ENCODE peak calls at places on chromosome 1, in eight cellular contexts. One of them, this sample, is unnamed.

GRCh38 chr1:232177438-232177837 is 452.5 kb downstream of the SIPA1L2 start:
- DNase-seq in esophagus squamous epithelium: no peak
- DNase-seq in body of pancreas: no peak
- DNase-seq in breast epithelium: no peak
- DNase-seq in A549: no peak
- DNase-seq in heart left ventricle: no peak
- DNase-seq in NB4: no peak
- DNase-seq in right lobe of liver: no peak
- DNase-seq in this sample: no peak

GRCh38 chr1:109883248-109883955 is 27.2 kb upstream of the CSF1 start:
- DNase-seq in right lobe of liver: peak
- DNase-seq in NB4: peak
- DNase-seq in A549: no peak
- DNase-seq in body of pancreas: no peak
- DNase-seq in breast epithelium: no peak
- DNase-seq in heart left ventricle: no peak
- DNase-seq in esophagus squamous epithelium: no peak
- DNase-seq in this sample: no peak

GRCh38 chr1:206470692-206471414 is 577 bp downstream of the IKBKE start:
- DNase-seq in right lobe of liver: no peak
- DNase-seq in A549: no peak
- DNase-seq in NB4: peak
- DNase-seq in breast epithelium: no peak
- DNase-seq in heart left ventricle: no peak
- DNase-seq in esophagus squamous epithelium: no peak
- DNase-seq in body of pancreas: peak
- DNase-seq in this sample: no peak

GRCh38 chr1:197744979-197745378 is 30.3 kb downstream of the DENND1B start:
- DNase-seq in A549: no peak
- DNase-seq in breast epithelium: no peak
- DNase-seq in heart left ventricle: no peak
- DNase-seq in NB4: no peak
- DNase-seq in right lobe of liver: no peak
- DNase-seq in body of pancreas: no peak
- DNase-seq in esophagus squamous epithelium: no peak
- DNase-seq in this sample: no peak

GRCh38 chr1:26543444-26543835 is 13.9 kb downstream of the RPS6KA1 start:
- DNase-seq in esophagus squamous epithelium: no peak
- DNase-seq in heart left ventricle: no peak
- DNase-seq in right lobe of liver: no peak
- DNase-seq in NB4: no peak
- DNase-seq in A549: no peak
- DNase-seq in breast epithelium: no peak
- DNase-seq in body of pancreas: no peak
- DNase-seq in this sample: no peak

GRCh38 chr1:15056515-15057285 is 96.8 kb upstream of the TMEM51 start:
- DNase-seq in heart left ventricle: no peak
- DNase-seq in esophagus squamous epithelium: no peak
- DNase-seq in A549: no peak
- DNase-seq in right lobe of liver: no peak
- DNase-seq in NB4: no peak
- DNase-seq in breast epithelium: no peak
- DNase-seq in body of pancreas: no peak
- DNase-seq in this sample: no peak

GRCh38 chr1:145990249-145991097 is 5.9 kb downstream of the TXNIP start:
- DNase-seq in esophagus squamous epithelium: no peak
- DNase-seq in A549: no peak
- DNase-seq in heart left ventricle: no peak
- DNase-seq in breast epithelium: peak
- DNase-seq in body of pancreas: no peak
- DNase-seq in right lobe of liver: peak
- DNase-seq in NB4: peak
- DNase-seq in this sample: peak

GRCh38 chr1:176096015-176096414 is 111.1 kb downstream of the COP1 start:
- DNase-seq in body of pancreas: no peak
- DNase-seq in esophagus squamous epithelium: no peak
- DNase-seq in heart left ventricle: no peak
- DNase-seq in NB4: no peak
- DNase-seq in right lobe of liver: no peak
- DNase-seq in breast epithelium: no peak
- DNase-seq in A549: no peak
- DNase-seq in this sample: no peak

DNA sequence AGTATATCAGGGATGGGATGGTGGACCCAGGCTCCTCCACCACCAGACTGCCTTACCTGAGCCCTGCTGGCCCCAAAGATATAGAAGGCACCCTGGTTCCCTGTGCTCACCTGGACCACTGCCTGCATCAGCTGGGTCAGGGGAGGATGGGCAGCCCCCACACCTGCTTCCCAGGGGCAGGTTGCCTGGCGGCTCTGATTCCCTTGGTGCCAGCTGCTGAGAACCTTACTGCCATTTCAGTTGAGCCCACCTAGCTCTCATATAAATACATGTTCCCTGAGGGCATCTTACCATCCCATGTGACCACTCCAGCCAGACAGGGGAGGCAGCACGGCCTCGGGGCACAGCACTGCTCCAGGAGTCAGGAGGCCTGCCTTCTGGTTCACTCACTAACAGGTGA is 24.4 kb downstream of the PSEN2 start:
- DNase-seq in A549: no peak
- DNase-seq in right lobe of liver: no peak
- DNase-seq in breast epithelium: no peak
- DNase-seq in NB4: no peak
- DNase-seq in heart left ventricle: no peak
- DNase-seq in esophagus squamous epithelium: no peak
- DNase-seq in body of pancreas: no peak
- DNase-seq in this sample: no peak
- H3K4me3 ChIP-seq in A549: no peak
- H3K4me3 ChIP-seq in right lobe of liver: no peak
- H3K4me3 ChIP-seq in breast epithelium: no peak
- H3K4me3 ChIP-seq in NB4: no peak
- H3K4me3 ChIP-seq in heart left ventricle: no peak
- H3K4me3 ChIP-seq in esophagus squamous epithelium: no peak
- H3K4me3 ChIP-seq in body of pancreas: no peak
- H3K4me3 ChIP-seq in this sample: no peak

GRCh38 chr1:246508897-246509688 is 2.0 kb upstream of the SMYD3 start:
- DNase-seq in NB4: no peak
- DNase-seq in A549: peak
- DNase-seq in body of pancreas: no peak
- DNase-seq in heart left ventricle: no peak
- DNase-seq in breast epithelium: no peak
- DNase-seq in esophagus squamous epithelium: no peak
- DNase-seq in right lobe of liver: no peak
- DNase-seq in this sample: no peak

GRCh38 chr1:246503341-246503740 is 3.7 kb downstream of the SMYD3 start:
- DNase-seq in breast epithelium: no peak
- DNase-seq in right lobe of liver: no peak
- DNase-seq in NB4: no peak
- DNase-seq in A549: peak
- DNase-seq in esophagus squamous epithelium: no peak
- DNase-seq in body of pancreas: no peak
- DNase-seq in heart left ventricle: no peak
- DNase-seq in this sample: no peak

GRCh38 chr1:246506440-246506784 is 667 bp downstream of the SMYD3 start:
- DNase-seq in A549: no peak
- DNase-seq in breast epithelium: no peak
- DNase-seq in NB4: peak
- DNase-seq in right lobe of liver: no peak
- DNase-seq in heart left ventricle: no peak
- DNase-seq in esophagus squamous epithelium: no peak
- DNase-seq in body of pancreas: no peak
- DNase-seq in this sample: peak

GRCh38 chr1:246510147-246511030 is 3.3 kb upstream of the SMYD3 start:
- DNase-seq in esophagus squamous epithelium: no peak
- DNase-seq in breast epithelium: no peak
- DNase-seq in NB4: no peak
- DNase-seq in body of pancreas: no peak
- DNase-seq in right lobe of liver: no peak
- DNase-seq in heart left ventricle: no peak
- DNase-seq in A549: no peak
- DNase-seq in this sample: no peak

GRCh38 chr1:246506785-246507639 is at the start of gene SMYD3:
- DNase-seq in heart left ventricle: peak
- DNase-seq in NB4: peak
- DNase-seq in breast epithelium: peak
- DNase-seq in body of pancreas: peak
- DNase-seq in esophagus squamous epithelium: no peak
- DNase-seq in right lobe of liver: peak
- DNase-seq in A549: peak
- DNase-seq in this sample: peak
- TF ChIP-seq POLR2A in heart left ventricle: peak
- TF ChIP-seq POLR2A in NB4: peak
- TF ChIP-seq POLR2A in breast epithelium: no peak
- TF ChIP-seq POLR2A in body of pancreas: no peak
- TF ChIP-seq POLR2A in esophagus squamous epithelium: no peak
- TF ChIP-seq POLR2A in right lobe of liver: peak
- TF ChIP-seq POLR2A in A549: peak
- TF ChIP-seq POLR2A in this sample: no peak

GRCh38 chr1:150979007-150979722 is 2.9 kb upstream of the ANXA9 start:
- DNase-seq in esophagus squamous epithelium: no peak
- DNase-seq in NB4: peak
- DNase-seq in right lobe of liver: peak
- DNase-seq in A549: peak
- DNase-seq in body of pancreas: peak
- DNase-seq in breast epithelium: peak
- DNase-seq in heart left ventricle: peak
- DNase-seq in this sample: no peak

GRCh38 chr1:150974580-150975478 is at the start of gene CERS2:
- DNase-seq in esophagus squamous epithelium: peak
- DNase-seq in A549: peak
- DNase-seq in right lobe of liver: peak
- DNase-seq in body of pancreas: peak
- DNase-seq in breast epithelium: peak
- DNase-seq in heart left ventricle: peak
- DNase-seq in NB4: peak
- DNase-seq in this sample: no peak

GRCh38 chr1:150979723-150980056 is 2.4 kb upstream of the ANXA9 start:
- DNase-seq in body of pancreas: no peak
- DNase-seq in A549: no peak
- DNase-seq in breast epithelium: no peak
- DNase-seq in esophagus squamous epithelium: no peak
- DNase-seq in NB4: no peak
- DNase-seq in right lobe of liver: no peak
- DNase-seq in heart left ventricle: no peak
- DNase-seq in this sample: no peak

GRCh38 chr1:150976401-150976821 is 1.8 kb upstream of the CERS2 start:
- DNase-seq in NB4: no peak
- DNase-seq in heart left ventricle: no peak
- DNase-seq in right lobe of liver: no peak
- DNase-seq in body of pancreas: no peak
- DNase-seq in A549: no peak
- DNase-seq in esophagus squamous epithelium: no peak
- DNase-seq in breast epithelium: no peak
- DNase-seq in this sample: no peak

DNA sequence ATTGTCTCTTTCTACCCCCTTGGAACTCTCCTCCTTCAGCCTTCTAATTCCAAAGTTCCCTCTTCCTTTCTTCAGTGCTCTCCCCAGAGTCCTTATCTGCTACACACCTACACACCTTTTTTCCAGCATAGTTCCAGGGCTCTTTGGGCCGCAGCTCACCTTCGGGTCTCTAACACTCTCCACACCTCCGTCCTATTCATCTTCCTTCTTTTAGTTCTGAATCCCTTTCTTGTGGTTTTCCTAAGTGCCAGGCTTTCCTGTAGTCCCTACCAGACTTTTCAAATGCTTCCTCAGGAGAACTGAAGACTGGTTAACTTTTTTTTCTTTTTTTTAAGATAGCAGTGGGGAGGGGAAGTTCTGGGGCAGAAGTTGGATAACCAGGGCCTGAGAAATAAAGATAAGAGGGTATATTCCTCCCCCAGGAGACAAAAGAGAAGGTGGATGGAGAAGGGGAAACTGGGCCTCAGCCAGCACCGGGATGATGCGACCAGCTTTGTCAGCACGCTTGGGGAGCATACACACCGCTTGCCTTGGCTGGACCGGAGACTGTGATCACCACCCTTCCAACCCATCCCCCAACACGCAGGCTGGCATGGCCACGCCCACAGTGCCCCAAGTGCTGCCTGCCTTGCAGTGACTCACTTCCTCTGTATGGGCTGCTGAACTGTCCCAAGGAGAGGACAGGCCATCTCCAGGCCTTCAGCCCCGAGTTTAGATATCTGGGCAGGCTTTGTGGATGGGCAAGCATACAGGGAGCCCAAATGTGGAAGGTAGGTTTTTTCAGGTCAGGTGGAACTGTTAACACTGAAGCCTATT is 2.5 kb upstream of the CERS2 start:
- DNase-seq in NB4: peak
- DNase-seq in A549: peak
- DNase-seq in heart left ventricle: peak
- DNase-seq in breast epithelium: peak
- DNase-seq in esophagus squamous epithelium: peak
- DNase-seq in body of pancreas: peak
- DNase-seq in right lobe of liver: peak
- DNase-seq in this sample: no peak
- H3K4me3 ChIP-seq in NB4: peak
- H3K4me3 ChIP-seq in A549: peak
- H3K4me3 ChIP-seq in heart left ventricle: no peak
- H3K4me3 ChIP-seq in breast epithelium: no peak
- H3K4me3 ChIP-seq in esophagus squamous epithelium: no peak
- H3K4me3 ChIP-seq in body of pancreas: no peak
- H3K4me3 ChIP-seq in right lobe of liver: no peak
- H3K4me3 ChIP-seq in this sample: no peak

GRCh38 chr1:112715264-112716053 is at the start of gene PPM1J:
- DNase-seq in right lobe of liver: peak
- DNase-seq in esophagus squamous epithelium: peak
- DNase-seq in heart left ventricle: peak
- DNase-seq in NB4: peak
- DNase-seq in body of pancreas: peak
- DNase-seq in breast epithelium: peak
- DNase-seq in A549: peak
- DNase-seq in this sample: no peak

GRCh38 chr1:112713466-112714312 is 1.4 kb downstream of the PPM1J start:
- DNase-seq in body of pancreas: peak
- DNase-seq in breast epithelium: peak
- DNase-seq in A549: no peak
- DNase-seq in heart left ventricle: no peak
- DNase-seq in NB4: peak
- DNase-seq in right lobe of liver: peak
- DNase-seq in esophagus squamous epithelium: no peak
- DNase-seq in this sample: no peak

GRCh38 chr1:112714313-112715263 is 544 bp downstream of the PPM1J start:
- DNase-seq in NB4: peak
- DNase-seq in breast epithelium: no peak
- DNase-seq in A549: no peak
- DNase-seq in esophagus squamous epithelium: no peak
- DNase-seq in body of pancreas: peak
- DNase-seq in heart left ventricle: no peak
- DNase-seq in right lobe of liver: peak
- DNase-seq in this sample: no peak

GRCh38 chr1:112717263-112717662 is 2.1 kb upstream of the PPM1J start:
- DNase-seq in heart left ventricle: no peak
- DNase-seq in A549: no peak
- DNase-seq in esophagus squamous epithelium: no peak
- DNase-seq in breast epithelium: no peak
- DNase-seq in body of pancreas: no peak
- DNase-seq in right lobe of liver: no peak
- DNase-seq in NB4: no peak
- DNase-seq in this sample: no peak

DNA sequence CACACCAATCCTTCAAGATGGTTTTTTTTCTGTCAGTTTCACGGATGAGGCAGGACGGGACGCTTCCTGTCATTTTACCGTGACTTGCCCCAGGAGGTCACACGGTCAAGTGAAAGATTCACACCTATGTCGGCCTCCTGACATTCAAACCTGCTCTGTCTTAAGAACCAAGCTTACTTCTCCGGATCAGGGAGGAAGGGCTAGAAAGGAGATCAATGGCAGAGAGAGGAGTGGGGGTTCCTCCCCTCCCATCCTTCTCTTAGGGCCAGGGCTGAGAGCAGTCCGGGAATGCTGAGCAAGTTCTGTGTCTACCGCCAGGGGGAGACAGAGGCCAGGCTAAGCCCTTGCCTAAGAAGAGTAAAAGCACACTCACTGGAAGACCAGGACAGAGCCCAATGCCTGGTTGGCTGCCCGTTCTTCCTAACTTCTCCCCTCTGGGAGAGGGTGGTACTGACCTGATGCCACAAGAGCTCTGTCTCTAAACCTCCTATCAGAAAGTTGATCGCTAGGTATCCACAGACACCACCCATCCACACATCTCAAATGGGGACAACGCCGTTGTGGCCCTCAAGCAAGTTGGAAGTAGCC is 1.1 kb upstream of the PPM1J start:
- DNase-seq in heart left ventricle: peak
- DNase-seq in body of pancreas: peak
- DNase-seq in A549: peak
- DNase-seq in breast epithelium: peak
- DNase-seq in right lobe of liver: peak
- DNase-seq in esophagus squamous epithelium: no peak
- DNase-seq in NB4: peak
- DNase-seq in this sample: no peak
- TF ChIP-seq POLR2A in heart left ventricle: no peak
- TF ChIP-seq POLR2A in body of pancreas: no peak
- TF ChIP-seq POLR2A in A549: no peak
- TF ChIP-seq POLR2A in breast epithelium: no peak
- TF ChIP-seq POLR2A in right lobe of liver: no peak
- TF ChIP-seq POLR2A in esophagus squamous epithelium: no peak
- TF ChIP-seq POLR2A in NB4: no peak
- TF ChIP-seq POLR2A in this sample: no peak